ENCODE peak calls at places on chromosomes 11 and 22, in eight cellular contexts. S is right lobe of liver, K is GM23248, D is neuronal stem cell, V is brain microvascular endothelial cell, U is GM06990, W is MG63, H is PC-9. J is an unnamed sample.

GRCh38 chr22:22106855-22107254 is 124.3 kb upstream of the TOP3B start:
- DNase-seq in D (no peak), W (no peak), H (no peak), V (no peak), K (no peak), S (no peak), U (no peak), J (no peak)

GRCh38 chr11:67118059-67118766 is 850 bp upstream of the KDM2A start:
- DNase-seq in K (peak; percentile 48), V (no peak), U (peak; percentile 70), S (peak; percentile 67), W (no peak), H (peak; percentile 46), D (no peak), J (peak; percentile 29)

GRCh38 chr11:5284551-5285130 is 14.9 kb upstream of the HBE1 start:
- DNase-seq in V (no peak), H (no peak), K (no peak), U (no peak), W (no peak), D (no peak), S (no peak), J (no peak)

GRCh38 chr11:3160252-3161031 is 4.7 kb downstream of the OSBPL5 start:
- DNase-seq in S (peak; percentile 70), V (peak; percentile 90), H (no peak), W (peak; percentile 49), U (no peak), K (peak; percentile 95), D (peak; percentile 96), J (peak; percentile 94)

GRCh38 chr11:31236052-31236652 is 133.4 kb downstream of the DCDC1 start:
- DNase-seq in K (peak; percentile 39), S (no peak), V (no peak), D (no peak), U (no peak), W (no peak), H (no peak), J (peak; percentile 30)

GRCh38 chr11:128323381-128323780 is 264.0 kb downstream of the ETS1 start:
- DNase-seq in V (peak; percentile 25), D (no peak), W (no peak), S (no peak), U (no peak), H (no peak), K (peak; percentile 60), J (peak; percentile 60)

GRCh38 chr11:10529279-10529678 is 11.7 kb downstream of the RNF141 start:
- DNase-seq in V (no peak), S (no peak), U (no peak), K (peak; percentile 53), H (peak; percentile 54), D (no peak), W (no peak), J (no peak)

GRCh38 chr11:102760355-102761035 is 19.9 kb downstream of the MMP10 start:
- DNase-seq in D (no peak), S (no peak), V (peak; percentile 86), U (no peak), K (peak; percentile 96), H (peak; percentile 59), W (peak; percentile 7), J (peak; percentile 74)

GRCh38 chr11:7642747-7643146 is 30.6 kb downstream of the CYB5R2 start:
- DNase-seq in V (no peak), D (no peak), W (no peak), H (peak; percentile 45), S (no peak), K (no peak), U (no peak), J (no peak)

GRCh38 chr22:19885841-19886592 is 31.3 kb upstream of the GNB1L start:
- DNase-seq in H (no peak), W (peak; percentile 40), S (no peak), V (no peak), K (no peak), D (no peak), U (no peak), J (no peak)

GRCh38 chr22:38454361-38455062 is 487 bp downstream of the KCNJ4 start:
- DNase-seq in U (peak; percentile 35), S (no peak), D (no peak), K (peak; percentile 17), W (no peak), H (no peak), V (no peak), J (no peak)

GRCh38 chr11:93234602-93235207 is 36.9 kb upstream of the SLC36A4 start:
- DNase-seq in S (peak; percentile 78), D (peak; percentile 71), V (peak; percentile 85), U (peak; percentile 18), H (peak; percentile 70), W (peak; percentile 55), K (peak; percentile 90), J (peak; percentile 83)

GRCh38 chr22:39130892-39131855 is 21.3 kb downstream of the CBX7 start:
- DNase-seq in V (no peak), U (no peak), H (no peak), S (no peak), D (peak; percentile 82), K (peak; percentile 9), W (no peak), J (peak; percentile 19)

GRCh38 chr11:14105446-14105845 is 142.9 kb downstream of the SPON1 start:
- DNase-seq in H (no peak), S (no peak), W (no peak), U (no peak), D (no peak), V (no peak), K (no peak), J (no peak)

GRCh38 chr11:74024630-74025029 is 15.7 kb upstream of the UCP3 start:
- DNase-seq in H (no peak), V (peak; percentile 89), U (no peak), S (no peak), D (no peak), K (peak; percentile 90), W (peak; percentile 48), J (peak; percentile 94)

GRCh38 chr11:110486176-110486575 is 56.4 kb downstream of the FDX1 start:
- DNase-seq in W (no peak), U (no peak), H (no peak), D (no peak), S (no peak), K (no peak), V (no peak), J (no peak)

GRCh38 chr11:122755941-122756340 is 82.4 kb upstream of the CRTAM start:
- DNase-seq in W (no peak), U (no peak), D (no peak), V (no peak), K (no peak), H (no peak), S (no peak), J (no peak)

GRCh38 chr22:42078469-42079318 is 806 bp upstream of the SMDT1 start:
- DNase-seq in U (no peak), W (no peak), S (peak; percentile 55), V (no peak), H (no peak), D (no peak), K (peak; percentile 45), J (peak; percentile 30)

GRCh38 chr11:33377100-33377851 is 120.1 kb downstream of the HIPK3 start:
- DNase-seq in S (no peak), W (no peak), H (no peak), D (peak; percentile 11), V (no peak), K (peak; percentile 49), U (no peak), J (no peak)
- H3K4me3 ChIP-seq in S (no peak overlapping the region), W (no peak overlapping the region), H (peak overlapping the region; percentile 70), D (peak overlapping the region; percentile 85), V (peak overlapping the region; percentile 65), K (peak overlapping the region; percentile 82), U (peak overlapping the region; percentile 64), J (peak overlapping the region; percentile 54)

GRCh38 chr11:65111159-65111536 is 524 bp upstream of the TM7SF2 start:
- DNase-seq in W (no peak), H (no peak), S (no peak), K (no peak), V (no peak), U (no peak), D (no peak), J (no peak)
- H3K4me3 ChIP-seq in W (no peak overlapping the region), H (no peak overlapping the region), S (peak overlapping the region; percentile 62), K (no peak overlapping the region), V (no peak overlapping the region), U (no peak overlapping the region), D (no peak overlapping the region), J (no peak overlapping the region)

GRCh38 chr11:17736921-17737817 is 2.6 kb downstream of the KCNC1 start:
- DNase-seq in K (no peak), V (no peak), W (no peak), S (no peak), U (no peak), D (no peak), H (no peak), J (no peak)
- H3K4me3 ChIP-seq in K (no peak overlapping the region), V (no peak overlapping the region), W (no peak overlapping the region), S (no peak overlapping the region), U (no peak overlapping the region), D (no peak overlapping the region), H (no peak overlapping the region), J (no peak overlapping the region)

DNA sequence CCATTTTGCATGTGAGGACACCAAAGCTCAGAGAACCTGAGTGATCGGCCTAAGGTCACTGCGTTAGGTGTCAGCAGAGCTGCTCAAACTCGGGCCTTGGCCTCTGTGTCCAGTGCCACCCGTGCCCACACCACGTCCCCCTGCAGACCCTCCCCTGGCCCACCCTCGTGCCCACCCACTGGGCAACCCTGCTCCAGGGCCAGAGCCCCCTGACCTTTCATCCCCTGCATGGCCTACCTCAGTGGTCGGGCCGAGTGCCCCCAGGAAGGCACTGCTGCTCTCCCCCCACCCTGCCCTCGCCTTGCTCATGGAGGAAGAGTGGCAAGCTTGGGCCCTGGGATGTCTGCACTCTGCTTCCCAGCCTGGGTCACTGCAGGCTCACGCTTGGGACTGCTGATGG is 17.7 kb downstream of the B3GAT1 start:
- DNase-seq in H (no peak), S (no peak), D (no peak), U (no peak), V (no peak), K (no peak), W (no peak), J (no peak)
- H3K4me3 ChIP-seq in H (no peak overlapping the region), S (no peak overlapping the region), D (no peak overlapping the region), U (no peak overlapping the region), V (no peak overlapping the region), K (no peak overlapping the region), W (no peak overlapping the region), J (no peak overlapping the region)

GRCh38 chr11:78202733-78203167 is 14.0 kb downstream of the USP35 start:
- DNase-seq in H (no peak), W (no peak), K (no peak), U (no peak), D (no peak), V (no peak), S (no peak), J (no peak)

GRCh38 chr11:78205691-78206090 is 17.0 kb downstream of the USP35 start:
- DNase-seq in K (no peak), W (no peak), H (no peak), S (no peak), U (no peak), D (no peak), V (no peak), J (no peak)

GRCh38 chr11:78201096-78201495 is 12.4 kb downstream of the USP35 start:
- DNase-seq in W (no peak), H (no peak), U (no peak), V (no peak), D (no peak), S (no peak), K (no peak), J (no peak)

GRCh38 chr11:78205256-78205655 is 16.5 kb downstream of the USP35 start:
- DNase-seq in W (no peak), K (no peak), D (no peak), H (no peak), S (no peak), V (no peak), U (no peak), J (no peak)

GRCh38 chr11:78203184-78203583 is 14.5 kb downstream of the USP35 start:
- DNase-seq in K (no peak), U (no peak), V (no peak), D (no peak), W (no peak), S (no peak), H (no peak), J (no peak)
- H3K4me3 ChIP-seq in K (no peak overlapping the region), U (no peak overlapping the region), V (no peak overlapping the region), D (no peak overlapping the region), W (no peak overlapping the region), S (no peak overlapping the region), H (no peak overlapping the region), J (no peak overlapping the region)